ENCODE peak calls at places on chromosomes 6 and 20, in nine cellular contexts. One of them, this sample, is unnamed.

GRCh38 chr6:135189344-135189743 is 8.2 kb downstream of the MYB start:
- DNase-seq in activated T-cell treated with anti-CD3 and anti-CD28 coated beads, Interleukin-2, amount 50 U/mL, for 72 hours: no peak
- DNase-seq in lung microvascular endothelial cell: no peak
- DNase-seq in left cardiac atrium: no peak
- DNase-seq in SIG-M5: no peak
- DNase-seq in uterus: no peak
- DNase-seq in HEK293T: no peak
- DNase-seq in NCI-H774: no peak
- DNase-seq in T-helper 2 cell: no peak
- DNase-seq in this sample: no peak

GRCh38 chr6:19613678-19614077 is 223.5 kb upstream of the ID4 start:
- DNase-seq in activated T-cell treated with anti-CD3 and anti-CD28 coated beads, Interleukin-2, amount 50 U/mL, for 72 hours: no peak
- DNase-seq in lung microvascular endothelial cell: no peak
- DNase-seq in left cardiac atrium: no peak
- DNase-seq in SIG-M5: no peak
- DNase-seq in uterus: no peak
- DNase-seq in HEK293T: no peak
- DNase-seq in NCI-H774: no peak
- DNase-seq in T-helper 2 cell: no peak
- DNase-seq in this sample: no peak

GRCh38 chr6:159809149-159809548 is 9.1 kb downstream of the PNLDC1 start:
- DNase-seq in activated T-cell treated with anti-CD3 and anti-CD28 coated beads, Interleukin-2, amount 50 U/mL, for 72 hours: no peak
- DNase-seq in lung microvascular endothelial cell: no peak
- DNase-seq in left cardiac atrium: no peak
- DNase-seq in SIG-M5: no peak
- DNase-seq in uterus: no peak
- DNase-seq in HEK293T: no peak
- DNase-seq in NCI-H774: no peak
- DNase-seq in T-helper 2 cell: no peak
- DNase-seq in this sample: no peak

GRCh38 chr6:158798311-158798710 is 20.9 kb downstream of the EZR start:
- DNase-seq in activated T-cell treated with anti-CD3 and anti-CD28 coated beads, Interleukin-2, amount 50 U/mL, for 72 hours: no peak
- DNase-seq in lung microvascular endothelial cell: no peak
- DNase-seq in left cardiac atrium: no peak
- DNase-seq in SIG-M5: no peak
- DNase-seq in uterus: no peak
- DNase-seq in HEK293T: no peak
- DNase-seq in NCI-H774: no peak
- DNase-seq in T-helper 2 cell: no peak
- DNase-seq in this sample: no peak

GRCh38 chr20:49985157-49985556 is 2.4 kb downstream of the SNAI1 start:
- DNase-seq in activated T-cell treated with anti-CD3 and anti-CD28 coated beads, Interleukin-2, amount 50 U/mL, for 72 hours: no peak
- DNase-seq in lung microvascular endothelial cell: peak
- DNase-seq in left cardiac atrium: no peak
- DNase-seq in SIG-M5: no peak
- DNase-seq in uterus: no peak
- DNase-seq in HEK293T: no peak
- DNase-seq in NCI-H774: no peak
- DNase-seq in T-helper 2 cell: no peak
- DNase-seq in this sample: no peak

GRCh38 chr20:36644032-36644712 is 1.8 kb downstream of the SLA2 start:
- DNase-seq in activated T-cell treated with anti-CD3 and anti-CD28 coated beads, Interleukin-2, amount 50 U/mL, for 72 hours: peak
- DNase-seq in lung microvascular endothelial cell: no peak
- DNase-seq in left cardiac atrium: no peak
- DNase-seq in SIG-M5: no peak
- DNase-seq in uterus: no peak
- DNase-seq in HEK293T: no peak
- DNase-seq in NCI-H774: no peak
- DNase-seq in T-helper 2 cell: peak
- DNase-seq in this sample: peak

GRCh38 chr6:152150196-152150595 is 342.7 kb downstream of the ESR1 start:
- DNase-seq in activated T-cell treated with anti-CD3 and anti-CD28 coated beads, Interleukin-2, amount 50 U/mL, for 72 hours: no peak
- DNase-seq in lung microvascular endothelial cell: no peak
- DNase-seq in left cardiac atrium: no peak
- DNase-seq in SIG-M5: no peak
- DNase-seq in uterus: no peak
- DNase-seq in HEK293T: no peak
- DNase-seq in NCI-H774: no peak
- DNase-seq in T-helper 2 cell: no peak
- DNase-seq in this sample: no peak

GRCh38 chr6:164098857-164099534 is 684.5 kb downstream of the QKI start:
- DNase-seq in activated T-cell treated with anti-CD3 and anti-CD28 coated beads, Interleukin-2, amount 50 U/mL, for 72 hours: no peak
- DNase-seq in lung microvascular endothelial cell: no peak
- DNase-seq in left cardiac atrium: peak
- DNase-seq in SIG-M5: no peak
- DNase-seq in uterus: no peak
- DNase-seq in HEK293T: no peak
- DNase-seq in NCI-H774: no peak
- DNase-seq in T-helper 2 cell: no peak
- DNase-seq in this sample: no peak

GRCh38 chr6:163415176-163415619 is 680 bp downstream of the QKI start:
- DNase-seq in activated T-cell treated with anti-CD3 and anti-CD28 coated beads, Interleukin-2, amount 50 U/mL, for 72 hours: peak
- DNase-seq in lung microvascular endothelial cell: no peak
- DNase-seq in left cardiac atrium: no peak
- DNase-seq in SIG-M5: no peak
- DNase-seq in uterus: peak
- DNase-seq in HEK293T: no peak
- DNase-seq in NCI-H774: no peak
- DNase-seq in T-helper 2 cell: peak
- DNase-seq in this sample: no peak

GRCh38 chr20:4480104-4480503 is 241.6 kb upstream of the PRND start:
- DNase-seq in activated T-cell treated with anti-CD3 and anti-CD28 coated beads, Interleukin-2, amount 50 U/mL, for 72 hours: no peak
- DNase-seq in lung microvascular endothelial cell: no peak
- DNase-seq in left cardiac atrium: no peak
- DNase-seq in SIG-M5: no peak
- DNase-seq in uterus: no peak
- DNase-seq in HEK293T: no peak
- DNase-seq in NCI-H774: no peak
- DNase-seq in T-helper 2 cell: no peak
- DNase-seq in this sample: no peak

GRCh38 chr6:41446907-41447545 is 99.2 kb upstream of the FOXP4 start:
- DNase-seq in activated T-cell treated with anti-CD3 and anti-CD28 coated beads, Interleukin-2, amount 50 U/mL, for 72 hours: no peak
- DNase-seq in lung microvascular endothelial cell: no peak
- DNase-seq in left cardiac atrium: no peak
- DNase-seq in SIG-M5: no peak
- DNase-seq in uterus: no peak
- DNase-seq in HEK293T: no peak
- DNase-seq in NCI-H774: no peak
- DNase-seq in T-helper 2 cell: no peak
- DNase-seq in this sample: no peak

GRCh38 chr6:105968230-105968954 is 117.7 kb upstream of the PRDM1 start:
- DNase-seq in activated T-cell treated with anti-CD3 and anti-CD28 coated beads, Interleukin-2, amount 50 U/mL, for 72 hours: no peak
- DNase-seq in lung microvascular endothelial cell: no peak
- DNase-seq in left cardiac atrium: no peak
- DNase-seq in SIG-M5: no peak
- DNase-seq in uterus: no peak
- DNase-seq in HEK293T: no peak
- DNase-seq in NCI-H774: peak
- DNase-seq in T-helper 2 cell: no peak
- DNase-seq in this sample: no peak

GRCh38 chr20:4170621-4171537 is 155.5 kb upstream of the RNF24 start:
- DNase-seq in activated T-cell treated with anti-CD3 and anti-CD28 coated beads, Interleukin-2, amount 50 U/mL, for 72 hours: no peak
- DNase-seq in lung microvascular endothelial cell: no peak
- DNase-seq in left cardiac atrium: no peak
- DNase-seq in SIG-M5: no peak
- DNase-seq in uterus: no peak
- DNase-seq in HEK293T: no peak
- DNase-seq in NCI-H774: no peak
- DNase-seq in T-helper 2 cell: no peak
- DNase-seq in this sample: no peak

GRCh38 chr20:34055290-34055689 is 56.8 kb downstream of the EIF2S2 start:
- DNase-seq in activated T-cell treated with anti-CD3 and anti-CD28 coated beads, Interleukin-2, amount 50 U/mL, for 72 hours: no peak
- DNase-seq in lung microvascular endothelial cell: peak
- DNase-seq in left cardiac atrium: no peak
- DNase-seq in SIG-M5: no peak
- DNase-seq in uterus: no peak
- DNase-seq in HEK293T: no peak
- DNase-seq in NCI-H774: no peak
- DNase-seq in T-helper 2 cell: no peak
- DNase-seq in this sample: no peak

GRCh38 chr6:89350281-89351037 is 2.1 kb downstream of the UBE2J1 start:
- DNase-seq in activated T-cell treated with anti-CD3 and anti-CD28 coated beads, Interleukin-2, amount 50 U/mL, for 72 hours: no peak
- DNase-seq in lung microvascular endothelial cell: peak
- DNase-seq in left cardiac atrium: no peak
- DNase-seq in SIG-M5: peak
- DNase-seq in uterus: no peak
- DNase-seq in HEK293T: no peak
- DNase-seq in NCI-H774: no peak
- DNase-seq in T-helper 2 cell: peak
- DNase-seq in this sample: no peak

This sample was measured in natural killer cell treated with Interleukin-12 subunit alpha and Interleukin-12 subunit beta and Interleukin-15 and Interleukin-18, amount 100 ng/mL, for 72 hours.